ENCODE peak calls at places on chromosomes 4 and X, in seven cellular contexts. R is lower leg skin, X is lung, J is kidney, A is tibial artery, S is tibial nerve, F is left lobe of liver. P is an unnamed sample.

GRCh38 chrX:19964017-19964710 is 26.7 kb downstream of the BCLAF3 start:
- DNase-seq in X (no peak), F (no peak), R (no peak), J (no peak), S (no peak), A (no peak), P (no peak)

GRCh38 chr4:76308548-76308947 is 2.0 kb downstream of the STBD1 start:
- DNase-seq in X (no peak), R (no peak), S (no peak), F (peak), A (no peak), J (peak), P (no peak)

GRCh38 chr4:95265814-95266740 is 282.7 kb downstream of the UNC5C start:
- DNase-seq in J (no peak), X (no peak), A (no peak), F (no peak), R (no peak), S (no peak), P (no peak)

GRCh38 chr4:57214654-57215411 is 104.6 kb upstream of the IGFBP7 start:
- DNase-seq in X (no peak), A (no peak), J (no peak), S (no peak), R (no peak), F (no peak), P (no peak)

GRCh38 chr4:79763486-79764075 is 309.4 kb downstream of the ANTXR2 start:
- DNase-seq in F (no peak), X (no peak), A (no peak), R (no peak), J (peak), S (no peak), P (no peak)

GRCh38 chr4:4866833-4867744 is 7.6 kb downstream of the MSX1 start:
- DNase-seq in X (no peak), J (peak), A (no peak), F (no peak), S (no peak), R (peak), P (peak)

GRCh38 chr4:32163125-32163524 is 1443.0 kb downstream of the PCDH7 start:
- DNase-seq in R (no peak), S (no peak), J (no peak), X (no peak), F (no peak), A (no peak), P (no peak)

GRCh38 chr4:122539861-122540465 is 80.9 kb downstream of the IL21 start:
- DNase-seq in F (no peak), A (no peak), X (no peak), J (no peak), S (no peak), R (no peak), P (no peak)

GRCh38 chrX:115322375-115322774 is 32.9 kb downstream of the LUZP4 start:
- DNase-seq in F (no peak), S (no peak), J (no peak), A (no peak), X (no peak), R (no peak), P (no peak)

GRCh38 chr4:34157546-34157945 is 2086.8 kb downstream of the ARAP2 start:
- DNase-seq in F (no peak), J (no peak), X (no peak), A (no peak), R (no peak), S (no peak), P (no peak)

GRCh38 chr4:80732010-80732409 is 298.5 kb upstream of the BMP3 start:
- DNase-seq in J (no peak), R (no peak), F (no peak), A (no peak), X (no peak), S (no peak), P (no peak)

GRCh38 chr4:3462790-3463415 is at the start of gene DOK7:
- DNase-seq in A (no peak), R (no peak), S (no peak), X (no peak), J (peak), F (peak), P (no peak)

GRCh38 chr4:21469438-21470032 is 479.0 kb downstream of the KCNIP4 start:
- DNase-seq in F (no peak), A (no peak), R (no peak), S (no peak), X (no peak), J (no peak), P (no peak)

GRCh38 chr4:622996-623913 is 2.1 kb upstream of the PDE6B start:
- DNase-seq in X (no peak), S (no peak), A (no peak), R (no peak), F (no peak), J (peak), P (peak)

GRCh38 chr4:81470456-81471327 is 1.0 kb downstream of the RASGEF1B start:
- DNase-seq in A (peak), J (peak), S (peak), R (peak), F (peak), X (peak), P (peak)

GRCh38 chr4:52371861-52372260 is 287.2 kb downstream of the USP46 start:
- DNase-seq in A (no peak), S (no peak), R (no peak), X (no peak), J (no peak), F (no peak), P (no peak)

GRCh38 chrX:10496345-10496965 is 123.9 kb downstream of the MID1 start:
- DNase-seq in R (no peak), X (no peak), S (no peak), F (no peak), J (no peak), A (no peak), P (no peak)

GRCh38 chr4:158625544-158625943 is 46.1 kb downstream of the C4orf46 start:
- DNase-seq in X (no peak), F (no peak), R (no peak), J (no peak), A (no peak), S (no peak), P (no peak)

GRCh38 chrX:132958086-132958703 is at the start of gene HS6ST2:
- DNase-seq in R (no peak), F (no peak), X (no peak), J (peak), S (no peak), A (no peak), P (no peak)

GRCh38 chr4:112082954-112083586 is 62.2 kb upstream of the FAM241A start:
- DNase-seq in R (no peak), S (no peak), J (no peak), A (no peak), X (no peak), F (no peak), P (no peak)

GRCh38 chr4:181909368-181909767 is 333.8 kb upstream of the TENM3 start:
- DNase-seq in S (no peak), R (no peak), X (no peak), A (no peak), J (no peak), F (no peak), P (no peak)

GRCh38 chr4:5719329-5720055 is 8.5 kb downstream of the EVC start:
- DNase-seq in X (no peak), F (no peak), A (no peak), R (peak), J (no peak), S (no peak), P (no peak)

GRCh38 chrX:7215842-7216241 is 67.9 kb upstream of the PUDP start:
- DNase-seq in F (no peak), A (no peak), J (no peak), X (no peak), R (no peak), S (no peak), P (no peak)

GRCh38 chr4:1767058-1767769 is 25.9 kb upstream of the FGFR3 start:
- DNase-seq in S (no peak), X (no peak), F (no peak), R (no peak), A (no peak), J (no peak), P (no peak)

GRCh38 chr4:146237092-146237491 is 22.8 kb downstream of the REELD1 start:
- DNase-seq in F (no peak), R (no peak), J (no peak), A (no peak), S (no peak), X (no peak), P (no peak)

GRCh38 chrX:133307637-133308485 is 89.7 kb upstream of the TFDP3 start:
- DNase-seq in S (no peak), A (peak), F (no peak), R (no peak), X (no peak), J (no peak), P (no peak)

GRCh38 chrX:119406739-119407138 is 7.6 kb downstream of the SLC25A43 start:
- DNase-seq in J (no peak), A (no peak), F (no peak), X (no peak), S (no peak), R (no peak), P (no peak)

GRCh38 chrX:136176399-136176825 is 29.1 kb downstream of the FHL1 start:
- DNase-seq in X (no peak), A (peak), J (no peak), S (no peak), R (no peak), F (no peak), P (no peak)